ENCODE peak calls at places on chromosomes 6 and 20, in five cellular contexts. D, S, B, O and G are unnamed samples.

GRCh38 chr20:58432190-58432954 is 43.3 kb downstream of the VAPB start:
- DNase-seq in O (no peak), B (no peak), D (no peak), S (no peak), G (no peak)

GRCh38 chr20:50496773-50497375 is 13.3 kb upstream of the PTPN1 start:
- DNase-seq in O (no peak), B (peak; percentile 68), S (no peak), D (no peak), G (no peak)

GRCh38 chr20:63401384-63402110 is 40.4 kb upstream of the CHRNA4 start:
- DNase-seq in B (no peak), D (no peak), O (no peak), S (no peak), G (no peak)

GRCh38 chr6:100088009-100088408 is 94.0 kb upstream of the MCHR2 start:
- DNase-seq in O (no peak), B (peak; percentile 93), D (no peak), S (no peak), G (no peak)

GRCh38 chr20:32068174-32068573 is 16.1 kb downstream of the HCK start:
- DNase-seq in B (no peak), D (no peak), O (no peak), S (no peak), G (no peak)

GRCh38 chr6:82365011-82365751 is 1.6 kb downstream of the TPBG start:
- DNase-seq in B (peak; percentile 46), S (no peak), O (no peak), D (no peak), G (peak; percentile 76)

GRCh38 chr6:157403011-157403683 is 22.2 kb downstream of the ZDHHC14 start:
- DNase-seq in S (no peak), D (no peak), O (no peak), B (no peak), G (no peak)

GRCh38 chr20:60055740-60056139 is 97.5 kb downstream of the CDH26 start:
- DNase-seq in B (peak; percentile 46), D (no peak), O (no peak), S (no peak), G (no peak)

GRCh38 chr20:35311409-35311808 is 19.2 kb upstream of the FAM83C start:
- DNase-seq in S (no peak), D (no peak), O (no peak), B (peak; percentile 54), G (peak; percentile 8)